ENCODE peak calls at places on chromosome 21, in six cellular contexts. T is mesenchymal stem cell, Y is IMR-90, X is H9, J is neuronal stem cell, Z is H1. O is an unnamed sample.

GRCh38 chr21:39911792-39912191 is 44.6 kb downstream of the PCP4 start:
- DNase-seq in J (no peak), Y (no peak), Z (no peak), X (no peak), T (no peak), O (no peak)

GRCh38 chr21:29674343-29674742 is 265.5 kb downstream of the GRIK1 start:
- DNase-seq in Z (no peak), J (no peak), Y (no peak), X (no peak), T (no peak), O (no peak)

GRCh38 chr21:40511976-40512375 is 335.0 kb downstream of the DSCAM start:
- DNase-seq in J (no peak), Z (no peak), T (no peak), Y (no peak), X (no peak), O (no peak)

GRCh38 chr21:14766241-14766640 is 220.1 kb upstream of the SAMSN1 start:
- DNase-seq in J (no peak), T (no peak), X (peak; percentile 44), Z (peak; percentile 7), Y (no peak), O (no peak)

GRCh38 chr21:27298465-27298864 is 331.6 kb upstream of the ADAMTS5 start:
- DNase-seq in Y (no peak), J (no peak), T (peak; percentile 25), X (no peak), Z (no peak), O (no peak)

GRCh38 chr21:8990326-8991087 is 1530.9 kb upstream of the TPTE start:
- DNase-seq in J (no peak), X (no peak), Y (no peak), T (no peak), Z (no peak), O (no peak)

GRCh38 chr21:25939396-25939761 is 204.6 kb downstream of the GABPA start:
- DNase-seq in Z (no peak), T (peak; percentile 18), Y (no peak), X (no peak), J (no peak), O (no peak)

GRCh38 chr21:43345046-43345745 is 81.7 kb downstream of the SIK1 start:
- DNase-seq in T (no peak), Z (no peak), Y (no peak), J (no peak), X (no peak), O (no peak)

GRCh38 chr21:15224346-15225086 is 159.7 kb upstream of the NRIP1 start:
- DNase-seq in J (no peak), T (peak; percentile 77), Z (no peak), Y (peak; percentile 86), X (no peak), O (peak; percentile 6)

GRCh38 chr21:27219068-27219467 is 252.2 kb upstream of the ADAMTS5 start:
- DNase-seq in X (no peak), T (peak; percentile 6), Y (peak; percentile 58), Z (no peak), J (no peak), O (no peak)

GRCh38 chr21:37337831-37338230 is 28.7 kb upstream of the DYRK1A start:
- DNase-seq in Z (no peak), Y (no peak), T (no peak), X (no peak), J (no peak), O (no peak)

GRCh38 chr21:29626787-29627470 is 312.9 kb downstream of the GRIK1 start:
- DNase-seq in Z (no peak), J (no peak), T (no peak), X (no peak), Y (no peak), O (no peak)

GRCh38 chr21:38902608-38903445 is 97.1 kb downstream of the ETS2 start:
- DNase-seq in X (no peak), Z (no peak), T (peak; percentile 34), Y (no peak), J (no peak), O (no peak)

DNA sequence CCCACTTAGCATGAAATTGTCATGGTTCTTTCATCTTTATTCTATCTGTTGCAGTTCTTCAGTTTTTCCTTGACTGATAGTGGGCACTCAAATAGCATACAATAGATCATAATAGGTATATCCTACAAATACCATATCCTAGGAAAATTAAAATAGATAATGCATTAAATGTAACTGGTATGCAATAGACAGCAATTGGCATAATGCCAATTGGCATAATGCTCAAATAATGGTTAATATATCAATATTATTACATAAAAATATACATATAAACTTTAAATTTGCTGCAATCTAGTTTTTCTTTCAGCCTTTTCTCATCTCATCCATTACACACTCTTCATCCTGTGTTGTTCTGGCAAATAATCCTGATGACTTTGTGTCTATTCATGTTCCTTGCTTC is 814.6 kb upstream of the TMPRSS15 start:
- DNase-seq in Z (no peak), Y (no peak), T (no peak), J (no peak), X (no peak), O (no peak)
- H3K14ac ChIP-seq in Z (no peak overlapping the region), Y (no peak overlapping the region), T (no peak overlapping the region), J (no peak overlapping the region), X (no peak overlapping the region), O (no peak overlapping the region)

DNA sequence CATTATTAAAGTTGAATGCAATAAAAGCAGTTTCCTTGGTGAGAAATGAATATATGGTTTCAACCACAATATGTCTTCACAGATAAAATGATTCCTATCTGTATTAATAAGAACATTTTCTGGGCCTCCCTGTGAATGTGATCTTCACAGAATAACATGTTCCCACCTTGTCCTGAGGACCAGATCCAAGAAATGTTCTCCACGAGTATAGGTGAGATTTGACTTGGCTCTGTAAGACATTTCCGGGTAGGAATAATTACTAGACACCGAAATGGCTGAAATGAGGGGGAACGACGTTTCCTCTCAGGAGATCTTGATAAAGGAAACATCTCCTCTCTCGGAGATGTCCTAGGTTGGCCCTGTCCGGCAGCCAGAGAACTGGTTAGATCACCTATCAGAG is 61.4 kb downstream of the CLIC6 start:
- DNase-seq in Y (no peak), Z (no peak), J (no peak), X (no peak), T (no peak), O (no peak)
- H3K4me1 ChIP-seq in Y (peaks cover 3% of the 10 kb centered on the region), Z (peaks cover 5% of the 10 kb centered on the region), J (no peaks in the 10 kb centered on the region), X (no peaks in the 10 kb centered on the region), T (no peaks in the 10 kb centered on the region), O (peaks cover 3% of the 10 kb centered on the region)

GRCh38 chr21:31845151-31845550 is 27.7 kb upstream of the HUNK start:
- DNase-seq in T (no peak), Y (no peak), J (no peak), Z (no peak), X (peak; percentile 52), O (no peak)
- H3K14ac ChIP-seq in T (no peak overlapping the region), Y (no peak overlapping the region), J (no peak overlapping the region), Z (no peak overlapping the region), X (no peak overlapping the region), O (no peak overlapping the region)

GRCh38 chr21:42260121-42260520 is 41.2 kb downstream of the ABCG1 start:
- DNase-seq in X (no peak), Y (no peak), T (no peak), Z (no peak), J (no peak), O (no peak)
- H3K4me1 ChIP-seq in X (peaks cover 2% of the 10 kb centered on the region), Y (peaks cover 23% of the 10 kb centered on the region), T (peaks cover 36% of the 10 kb centered on the region), Z (no peaks in the 10 kb centered on the region), J (no peaks in the 10 kb centered on the region), O (peaks cover 11% of the 10 kb centered on the region)

GRCh38 chr21:20572582-20572981 is 425.6 kb upstream of the NCAM2 start:
- DNase-seq in Y (no peak), X (no peak), J (no peak), T (no peak), Z (no peak), O (no peak)
- H3K14ac ChIP-seq in Y (no peak overlapping the region), X (no peak overlapping the region), J (no peak overlapping the region), T (no peak overlapping the region), Z (no peak overlapping the region), O (no peak overlapping the region)

GRCh38 chr21:30717105-30717504 is 1.5 kb downstream of the KRTAP21-3 start:
- DNase-seq in X (no peak), T (no peak), J (no peak), Y (no peak), Z (no peak), O (no peak)
- H3K4me1 ChIP-seq in X (no peaks in the 10 kb centered on the region), T (no peaks in the 10 kb centered on the region), J (no peaks in the 10 kb centered on the region), Y (no peaks in the 10 kb centered on the region), Z (no peaks in the 10 kb centered on the region), O (no peaks in the 10 kb centered on the region)

GRCh38 chr21:20016431-20017005 is 981.7 kb upstream of the NCAM2 start:
- DNase-seq in J (no peak), X (no peak), Y (no peak), T (no peak), Z (peak; percentile 13), O (no peak)

GRCh38 chr21:20023199-20023598 is 975.0 kb upstream of the NCAM2 start:
- DNase-seq in T (no peak), J (no peak), Z (no peak), Y (no peak), X (no peak), O (no peak)

GRCh38 chr21:20024727-20025126 is 973.5 kb upstream of the NCAM2 start:
- DNase-seq in Y (no peak), J (no peak), Z (no peak), T (no peak), X (no peak), O (no peak)

GRCh38 chr21:20020032-20020431 is 978.2 kb upstream of the NCAM2 start:
- DNase-seq in J (no peak), Z (no peak), Y (no peak), X (no peak), T (no peak), O (no peak)
- H3K14ac ChIP-seq in J (no peak overlapping the region), Z (no peak overlapping the region), Y (no peak overlapping the region), X (no peak overlapping the region), T (no peak overlapping the region), O (no peak overlapping the region)

O was measured in trophoblast cell.